ENCODE peak calls at places on chromosomes 4 and X, in eight cellular contexts. K is NB4; U is H7; H is cardiac fibroblast; X is skeletal muscle cell; B is heart left ventricle; D is fibroblast of lung; Y is CD8-positive, alpha-beta T cell. M is an unnamed sample.
A peak's percentile ranks its signal among the peaks of the same experiment; 100 is the strongest.

GRCh38 chr4:8019396-8020365 is 80.0 kb upstream of the AFAP1 start:
- DNase-seq in K (no peak), U (no peak), H (no peak), X (no peak), B (no peak), D (no peak), Y (no peak), M (no peak)

GRCh38 chr4:145755802-145756201 is 75.9 kb downstream of the C4orf51 start:
- DNase-seq in K (no peak), U (no peak), H (peak; percentile 48), X (no peak), B (no peak), D (peak; percentile 4), Y (no peak), M (no peak)

GRCh38 chrX:55778322-55778721 is 60.8 kb downstream of the RRAGB start:
- DNase-seq in K (no peak), U (no peak), H (no peak), X (no peak), B (no peak), D (no peak), Y (no peak), M (no peak)

GRCh38 chr4:56434599-56435000 is 815 bp downstream of the PPAT start:
- DNase-seq in K (no peak), U (no peak), H (peak; percentile 65), X (no peak), B (no peak), D (peak; percentile 54), Y (no peak), M (no peak)

GRCh38 chr4:40630335-40631021 is 814 bp upstream of the RBM47 start:
- DNase-seq in K (no peak), U (peak; percentile 79), H (no peak), X (no peak), B (no peak), D (no peak), Y (no peak), M (peak; percentile 17)

GRCh38 chr4:105147226-105148151 is 813 bp downstream of the TET2 start:
- DNase-seq in K (peak; percentile 65), U (peak; percentile 61), H (peak; percentile 54), X (no peak), B (no peak), D (peak; percentile 69), Y (no peak), M (no peak)

GRCh38 chr4:54547299-54548097 is 110.3 kb upstream of the KIT start:
- DNase-seq in K (no peak), U (no peak), H (no peak), X (no peak), B (no peak), D (no peak), Y (no peak), M (no peak)

GRCh38 chrX:65987856-65988255 is 52.0 kb downstream of the VSIG4 start:
- DNase-seq in K (peak; percentile 72), U (no peak), H (no peak), X (no peak), B (no peak), D (no peak), Y (no peak), M (no peak)

GRCh38 chr4:74545488-74545887 is 100.6 kb downstream of the AREG start:
- DNase-seq in K (no peak), U (no peak), H (peak; percentile 93), X (no peak), B (no peak), D (no peak), Y (no peak), M (no peak)

GRCh38 chr4:137755033-137755471 is 222.8 kb upstream of the PCDH18 start:
- DNase-seq in K (no peak), U (no peak), H (peak; percentile 51), X (peak; percentile 73), B (no peak), D (peak; percentile 28), Y (no peak), M (no peak)

GRCh38 chr4:56762484-56763250 is 58.8 kb downstream of the SPINK2 start:
- DNase-seq in K (no peak), U (no peak), H (no peak), X (no peak), B (no peak), D (no peak), Y (no peak), M (no peak)

GRCh38 chr4:66688674-66689073 is 856.6 kb downstream of the CENPC start:
- DNase-seq in K (peak; percentile 11), U (no peak), H (peak; percentile 60), X (peak; percentile 4), B (no peak), D (peak; percentile 11), Y (no peak), M (no peak)

GRCh38 chr4:149553959-149554520 is 261.6 kb downstream of the IQCM start:
- DNase-seq in K (no peak), U (no peak), H (no peak), X (no peak), B (no peak), D (no peak), Y (no peak), M (no peak)

GRCh38 chr4:94345984-94346383 is 3.3 kb upstream of the HPGDS start:
- DNase-seq in K (no peak), U (no peak), H (no peak), X (no peak), B (no peak), D (no peak), Y (no peak), M (no peak)

DNA sequence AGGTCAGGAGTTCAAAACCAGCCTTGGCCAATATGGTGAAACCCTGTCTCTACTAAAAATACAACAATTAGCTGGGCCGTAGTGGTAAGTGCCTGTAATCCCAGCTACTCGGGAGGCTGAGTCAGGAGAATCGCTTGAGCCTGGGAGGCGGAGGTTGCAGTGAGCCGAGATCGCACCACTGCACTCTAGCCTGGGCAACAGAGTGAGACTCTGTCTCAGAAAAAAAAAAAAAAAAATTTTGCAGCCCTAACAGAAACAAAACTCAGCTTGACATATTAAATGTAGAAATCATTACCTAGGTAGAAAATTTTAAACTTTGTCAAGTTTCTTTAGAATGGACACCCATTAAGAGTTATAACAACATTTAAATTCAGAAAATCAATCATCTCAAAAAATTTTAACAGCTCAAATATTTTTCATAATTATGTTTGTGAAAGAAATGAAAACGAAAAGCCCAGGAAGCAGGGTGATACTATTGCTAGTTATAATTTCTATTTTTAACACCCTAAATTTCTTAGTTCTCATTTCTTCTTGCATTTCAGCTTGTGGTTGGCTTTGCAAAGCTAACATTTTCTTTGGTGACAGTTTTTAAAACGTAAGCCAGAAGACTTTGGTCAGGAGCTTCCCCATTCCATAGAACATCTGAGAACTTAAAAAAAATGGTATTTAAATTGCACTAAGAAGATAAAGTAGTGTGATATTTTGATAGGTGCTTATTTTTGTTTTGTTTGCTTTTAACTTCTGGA is 33.3 kb upstream of the RBBP7 start:
- DNase-seq in K (peak; percentile 55), U (no peak), H (no peak), X (no peak), B (no peak), D (no peak), Y (no peak), M (no peak)
- H3K4me3 ChIP-seq in K (no peak overlapping the region), U (no peak overlapping the region), H (no peak overlapping the region), X (no peak overlapping the region), B (no peak overlapping the region), D (no peak overlapping the region), Y (no peak overlapping the region), M (no peak overlapping the region)

GRCh38 chrX:19344661-19345060 is 934 bp downstream of the PDHA1 start:
- DNase-seq in K (peak; percentile 26), U (no peak), H (no peak), X (no peak), B (no peak), D (no peak), Y (no peak), M (no peak)

GRCh38 chrX:19344207-19344534 is 444 bp downstream of the PDHA1 start:
- DNase-seq in K (no peak), U (no peak), H (no peak), X (no peak), B (no peak), D (no peak), Y (no peak), M (no peak)

GRCh38 chrX:19342331-19342906 is 1.3 kb upstream of the PDHA1 start:
- DNase-seq in K (peak; percentile 15), U (no peak), H (peak; percentile 14), X (no peak), B (no peak), D (peak; percentile 28), Y (no peak), M (no peak)

GRCh38 chrX:19343462-19344206 is at the start of gene PDHA1:
- DNase-seq in K (peak; percentile 94), U (peak; percentile 94), H (peak; percentile 90), X (peak; percentile 72), B (peak; percentile 96), D (peak; percentile 90), Y (peak; percentile 88), M (peak; percentile 94)

DNA sequence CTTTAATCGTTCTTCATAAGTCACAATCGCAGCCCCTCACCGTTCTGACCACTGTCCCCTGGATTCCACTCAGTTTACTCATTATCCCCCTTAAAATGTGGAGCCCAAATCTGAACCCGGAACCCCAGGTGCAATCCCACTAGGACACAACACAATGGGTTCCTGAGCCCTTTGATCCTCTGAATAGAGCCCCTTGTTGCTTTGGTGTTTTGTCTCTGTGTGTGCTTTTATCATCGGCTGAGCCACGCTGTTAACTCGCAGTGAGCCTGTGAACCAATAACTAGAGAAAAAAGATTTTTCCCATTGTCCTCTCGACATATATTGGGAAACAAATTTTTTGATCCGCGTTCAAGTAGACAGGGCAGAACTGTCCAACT is 654 bp upstream of the PDHA1 start:
- DNase-seq in K (no peak), U (peak; percentile 14), H (no peak), X (no peak), B (no peak), D (no peak), Y (no peak), M (no peak)
- H3K4me3 ChIP-seq in K (peak overlapping the region; percentile 71), U (peak overlapping the region; percentile 31), H (peak overlapping the region; percentile 45), X (peak overlapping the region; percentile 31), B (peak overlapping the region; percentile 73), D (no peak overlapping the region), Y (peak overlapping the region; percentile 62), M (peak overlapping the region; percentile 81)

DNA sequence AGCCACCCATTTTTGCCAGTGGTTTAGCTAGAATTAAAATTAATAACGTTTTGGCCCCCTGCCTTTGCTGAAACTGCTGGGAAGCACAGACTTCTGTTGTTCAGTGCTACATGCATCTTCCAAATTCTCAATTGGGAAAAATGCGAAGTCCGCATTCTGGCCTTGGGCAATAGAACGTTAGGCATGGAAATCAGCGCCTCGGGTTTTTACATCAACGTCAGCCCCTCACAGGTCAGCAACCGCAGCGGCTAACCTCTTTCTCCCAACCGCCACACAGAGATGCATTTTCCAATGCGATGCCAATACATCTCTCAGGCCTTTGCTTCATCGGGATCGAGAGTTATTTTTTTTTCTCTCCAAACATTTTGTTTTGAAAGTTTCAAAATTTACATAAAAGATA is 339.1 kb downstream of the DCHS2 start:
- DNase-seq in K (no peak), U (no peak), H (no peak), X (no peak), B (no peak), D (no peak), Y (no peak), M (no peak)
- H3K4me3 ChIP-seq in K (no peak overlapping the region), U (no peak overlapping the region), H (no peak overlapping the region), X (no peak overlapping the region), B (no peak overlapping the region), D (no peak overlapping the region), Y (no peak overlapping the region), M (no peak overlapping the region)

DNA sequence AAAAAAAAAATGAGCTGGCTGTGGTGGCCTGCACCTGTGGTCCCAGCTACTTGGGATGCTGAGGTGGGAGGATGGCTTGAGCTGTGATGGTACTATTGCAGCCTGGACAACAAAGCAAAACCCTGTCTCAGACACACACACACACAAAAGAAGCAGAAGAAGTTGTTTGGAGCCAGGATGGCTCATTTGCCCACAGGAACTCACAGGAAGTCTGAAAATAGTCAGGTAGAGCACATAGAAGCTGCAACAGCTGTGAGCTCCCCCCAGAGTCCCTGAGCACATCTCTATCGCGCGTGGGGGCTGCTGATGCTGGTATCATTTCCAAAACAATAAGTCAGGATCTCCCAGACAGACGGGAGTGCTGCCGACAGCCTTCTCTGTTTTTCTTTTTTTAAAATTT is 13.4 kb upstream of the DHRSX start:
- DNase-seq in K (no peak), U (no peak), H (no peak), X (no peak), B (no peak), D (no peak), Y (no peak), M (no peak)
- H3K4me3 ChIP-seq in K (no peak overlapping the region), U (no peak overlapping the region), H (no peak overlapping the region), X (no peak overlapping the region), B (no peak overlapping the region), D (no peak overlapping the region), Y (no peak overlapping the region), M (no peak overlapping the region)